ENCODE peak calls at places on chromosomes 7 and 10, in four cellular contexts. One of them, this sample, is unnamed.

GRCh38 chr7:157540020-157540419 is 203.2 kb downstream of the DNAJB6 start:
- DNase-seq in K562: no peak
- DNase-seq in H1: no peak
- DNase-seq in SK-N-SH: no peak
- DNase-seq in this sample: peak; percentile 1

GRCh38 chr7:52261052-52261451 is 774.4 kb upstream of the POM121L12 start:
- DNase-seq in SK-N-SH: no peak
- DNase-seq in H1: no peak
- DNase-seq in K562: no peak
- DNase-seq in this sample: no peak

GRCh38 chr7:151223728-151224127 is 3.3 kb downstream of the ABCF2 start:
- DNase-seq in SK-N-SH: no peak
- DNase-seq in H1: no peak
- DNase-seq in K562: no peak
- DNase-seq in this sample: no peak

GRCh38 chr7:43260980-43261878 is 148.8 kb downstream of the HECW1 start:
- DNase-seq in SK-N-SH: peak; percentile 81
- DNase-seq in K562: peak; percentile 56
- DNase-seq in H1: peak; percentile 72
- DNase-seq in this sample: peak; percentile 85

GRCh38 chr7:117085769-117086463 is 132.6 kb downstream of the ST7 start:
- DNase-seq in H1: no peak
- DNase-seq in SK-N-SH: no peak
- DNase-seq in K562: no peak
- DNase-seq in this sample: no peak

GRCh38 chr10:32207544-32207943 is 139.4 kb downstream of the EPC1 start:
- DNase-seq in H1: no peak
- DNase-seq in SK-N-SH: peak; percentile 42
- DNase-seq in K562: peak; percentile 57
- DNase-seq in this sample: peak; percentile 57

GRCh38 chr10:1776127-1776662 is 38.9 kb upstream of the ADARB2 start:
- DNase-seq in K562: no peak
- DNase-seq in H1: no peak
- DNase-seq in SK-N-SH: no peak
- DNase-seq in this sample: no peak

GRCh38 chr10:74208081-74208480 is 57.1 kb downstream of the ADK start:
- DNase-seq in K562: no peak
- DNase-seq in SK-N-SH: no peak
- DNase-seq in H1: no peak
- DNase-seq in this sample: peak; percentile 47

GRCh38 chr10:77325233-77325537 is 312.4 kb downstream of the KCNMA1 start:
- DNase-seq in SK-N-SH: no peak
- DNase-seq in H1: no peak
- DNase-seq in K562: no peak
- DNase-seq in this sample: no peak

GRCh38 chr7:5594616-5595544 is 171.2 kb upstream of the TNRC18 start:
- DNase-seq in SK-N-SH: peak; percentile 65
- DNase-seq in K562: no peak
- DNase-seq in H1: no peak
- DNase-seq in this sample: peak; percentile 74

GRCh38 chr10:97127960-97128850 is 57.6 kb downstream of the SLIT1 start:
- DNase-seq in K562: no peak
- DNase-seq in H1: no peak
- DNase-seq in SK-N-SH: peak; percentile 60
- DNase-seq in this sample: no peak

GRCh38 chr10:27998178-27998953 is 513 bp downstream of the ODAD2 start:
- DNase-seq in SK-N-SH: peak; percentile 9
- DNase-seq in H1: no peak
- DNase-seq in K562: no peak
- DNase-seq in this sample: peak; percentile 73

GRCh38 chr7:142790565-142790964 is 19.8 kb downstream of the PRSS2 start:
- DNase-seq in H1: no peak
- DNase-seq in SK-N-SH: no peak
- DNase-seq in K562: no peak
- DNase-seq in this sample: no peak

GRCh38 chr10:61907587-61907986 is 6.1 kb downstream of the ARID5B start:
- DNase-seq in K562: no peak
- DNase-seq in H1: no peak
- DNase-seq in SK-N-SH: no peak
- DNase-seq in this sample: no peak

GRCh38 chr10:67788028-67788886 is 49.7 kb downstream of the DNAJC12 start:
- DNase-seq in SK-N-SH: peak; percentile 37
- DNase-seq in H1: peak; percentile 56
- DNase-seq in K562: peak; percentile 89
- DNase-seq in this sample: peak; percentile 92

GRCh38 chr7:114466911-114467310 is 52.3 kb downstream of the FOXP2 start:
- DNase-seq in SK-N-SH: no peak
- DNase-seq in H1: no peak
- DNase-seq in K562: no peak
- DNase-seq in this sample: no peak

GRCh38 chr10:132882069-132882468 is 60.3 kb downstream of the CFAP46 start:
- DNase-seq in SK-N-SH: no peak
- DNase-seq in H1: no peak
- DNase-seq in K562: no peak
- DNase-seq in this sample: peak; percentile 3

GRCh38 chr7:55476071-55476803 is 96.1 kb downstream of the VOPP1 start:
- DNase-seq in K562: no peak
- DNase-seq in H1: no peak
- DNase-seq in SK-N-SH: no peak
- DNase-seq in this sample: no peak

GRCh38 chr10:13961096-13961495 is 369.6 kb downstream of the FRMD4A start:
- DNase-seq in SK-N-SH: no peak
- DNase-seq in K562: no peak
- DNase-seq in H1: no peak
- DNase-seq in this sample: no peak

GRCh38 chr7:10977113-10977512 is 3.4 kb downstream of the PHF14 start:
- DNase-seq in H1: no peak
- DNase-seq in SK-N-SH: no peak
- DNase-seq in K562: no peak
- DNase-seq in this sample: no peak

GRCh38 chr7:115600196-115600595 is 430.4 kb downstream of the TFEC start:
- DNase-seq in SK-N-SH: no peak
- DNase-seq in H1: no peak
- DNase-seq in K562: no peak
- DNase-seq in this sample: no peak

GRCh38 chr7:136009488-136010079 is 32.4 kb upstream of the MTPN start:
- DNase-seq in SK-N-SH: peak; percentile 55
- DNase-seq in H1: no peak
- DNase-seq in K562: peak; percentile 58
- DNase-seq in this sample: no peak

GRCh38 chr10:21496285-21497176 is 29.0 kb downstream of the SKIDA1 start:
- DNase-seq in K562: peak; percentile 66
- DNase-seq in SK-N-SH: peak; percentile 81
- DNase-seq in H1: no peak
- DNase-seq in this sample: peak; percentile 53

GRCh38 chr7:91634485-91635177 is 245.9 kb downstream of the MTERF1 start:
- DNase-seq in K562: no peak
- DNase-seq in H1: no peak
- DNase-seq in SK-N-SH: no peak
- DNase-seq in this sample: no peak

GRCh38 chr7:4134204-4134603 is 547.9 kb upstream of the FOXK1 start:
- DNase-seq in K562: no peak
- DNase-seq in H1: no peak
- DNase-seq in SK-N-SH: no peak
- DNase-seq in this sample: no peak

GRCh38 chr10:101354584-101355070 is 662 bp downstream of the BTRC start:
- DNase-seq in H1: no peak
- DNase-seq in SK-N-SH: no peak
- DNase-seq in K562: no peak
- DNase-seq in this sample: no peak

GRCh38 chr7:418636-419280 is 100.9 kb downstream of the PDGFA start:
- DNase-seq in K562: no peak
- DNase-seq in SK-N-SH: peak; percentile 29
- DNase-seq in H1: no peak
- DNase-seq in this sample: no peak

GRCh38 chr7:107213193-107213788 is 44.5 kb downstream of the HBP1 start:
- DNase-seq in H1: no peak
- DNase-seq in SK-N-SH: no peak
- DNase-seq in K562: no peak
- DNase-seq in this sample: peak; percentile 34

GRCh38 chr10:86955501-86956194 is 1.8 kb downstream of the MMRN2 start:
- DNase-seq in K562: no peak
- DNase-seq in SK-N-SH: no peak
- DNase-seq in H1: no peak
- DNase-seq in this sample: no peak

GRCh38 chr10:132448248-132448731 is 51.3 kb downstream of the PWWP2B start:
- DNase-seq in SK-N-SH: peak; percentile 86
- DNase-seq in K562: peak; percentile 81
- DNase-seq in H1: no peak
- DNase-seq in this sample: peak; percentile 84

GRCh38 chr7:131385039-131385605 is 57.4 kb downstream of the MKLN1 start:
- DNase-seq in H1: no peak
- DNase-seq in SK-N-SH: no peak
- DNase-seq in K562: no peak
- DNase-seq in this sample: no peak

GRCh38 chr7:2553108-2553507 is 2.2 kb downstream of the BRAT1 start:
- DNase-seq in K562: no peak
- DNase-seq in SK-N-SH: no peak
- DNase-seq in H1: no peak
- DNase-seq in this sample: no peak

GRCh38 chr7:30874656-30875317 is 36.9 kb upstream of the AQP1 start:
- DNase-seq in SK-N-SH: no peak
- DNase-seq in K562: no peak
- DNase-seq in H1: no peak
- DNase-seq in this sample: no peak

GRCh38 chr10:85612378-85612775 is 754.2 kb downstream of the GRID1 start:
- DNase-seq in SK-N-SH: no peak
- DNase-seq in K562: no peak
- DNase-seq in H1: no peak
- DNase-seq in this sample: no peak

GRCh38 chr10:28841625-28842024 is 164.3 kb downstream of the BAMBI start:
- DNase-seq in SK-N-SH: no peak
- DNase-seq in H1: no peak
- DNase-seq in K562: no peak
- DNase-seq in this sample: no peak

GRCh38 chr10:31769564-31769963 is 159.1 kb downstream of the ARHGAP12 start:
- DNase-seq in H1: no peak
- DNase-seq in K562: no peak
- DNase-seq in SK-N-SH: no peak
- DNase-seq in this sample: no peak

GRCh38 chr7:44292876-44293560 is 32.4 kb downstream of the CAMK2B start:
- DNase-seq in K562: no peak
- DNase-seq in H1: no peak
- DNase-seq in SK-N-SH: no peak
- DNase-seq in this sample: peak; percentile 2

GRCh38 chr10:5449823-5450222 is 37.5 kb downstream of the NET1 start:
- DNase-seq in H1: no peak
- DNase-seq in SK-N-SH: no peak
- DNase-seq in K562: peak; percentile 37
- DNase-seq in this sample: no peak

GRCh38 chr10:69721690-69722310 is 79.9 kb upstream of the COL13A1 start:
- DNase-seq in SK-N-SH: no peak
- DNase-seq in K562: no peak
- DNase-seq in H1: no peak
- DNase-seq in this sample: no peak
- TF ChIP-seq MAX in SK-N-SH: no peak
- TF ChIP-seq MAX in K562: no peak
- TF ChIP-seq MAX in H1: no peak
- TF ChIP-seq MAX in this sample: no peak

GRCh38 chr10:112711366-112711765 is 238.7 kb upstream of the TCF7L2 start:
- DNase-seq in H1: no peak
- DNase-seq in K562: no peak
- DNase-seq in SK-N-SH: no peak
- DNase-seq in this sample: no peak
- TF ChIP-seq TEAD4 in H1: no peak
- TF ChIP-seq TEAD4 in K562: no peak
- TF ChIP-seq TEAD4 in SK-N-SH: no peak
- TF ChIP-seq TEAD4 in this sample: no peak

DNA sequence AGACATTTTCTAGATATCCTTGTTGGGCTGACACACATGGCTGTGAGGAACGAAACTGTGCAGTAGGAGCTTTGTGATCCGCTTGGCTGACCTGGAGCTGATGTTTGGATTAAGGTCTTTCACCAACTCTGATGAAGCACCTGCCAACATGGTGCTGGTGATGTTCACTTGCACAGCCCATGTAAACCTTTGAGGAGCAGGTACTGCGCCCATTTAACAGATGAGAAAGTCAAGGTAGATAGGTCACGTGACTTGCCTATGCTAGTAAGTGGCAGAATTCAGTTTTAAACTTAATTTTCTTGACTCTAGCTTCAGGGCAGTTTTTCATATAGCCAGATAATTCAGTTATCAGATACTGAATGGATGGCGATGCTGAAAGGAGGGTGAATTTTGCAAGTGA is 351.9 kb downstream of the RPS24 start:
- DNase-seq in H1: no peak
- DNase-seq in K562: no peak
- DNase-seq in SK-N-SH: no peak
- DNase-seq in this sample: no peak
- TF ChIP-seq MAX in H1: no peak
- TF ChIP-seq MAX in K562: no peak
- TF ChIP-seq MAX in SK-N-SH: no peak
- TF ChIP-seq MAX in this sample: no peak

GRCh38 chr10:102552533-102552932 is 48.8 kb downstream of the SUFU start:
- DNase-seq in K562: no peak
- DNase-seq in SK-N-SH: peak; percentile 34
- DNase-seq in H1: no peak
- DNase-seq in this sample: no peak

GRCh38 chr10:102553771-102554170 is 50.0 kb downstream of the SUFU start:
- DNase-seq in H1: no peak
- DNase-seq in SK-N-SH: no peak
- DNase-seq in K562: no peak
- DNase-seq in this sample: no peak

GRCh38 chr10:102554531-102554930 is 50.8 kb downstream of the SUFU start:
- DNase-seq in K562: no peak
- DNase-seq in H1: no peak
- DNase-seq in SK-N-SH: no peak
- DNase-seq in this sample: no peak

GRCh38 chr10:102557569-102557968 is 53.8 kb downstream of the SUFU start:
- DNase-seq in K562: no peak
- DNase-seq in SK-N-SH: no peak
- DNase-seq in H1: no peak
- DNase-seq in this sample: no peak

DNA sequence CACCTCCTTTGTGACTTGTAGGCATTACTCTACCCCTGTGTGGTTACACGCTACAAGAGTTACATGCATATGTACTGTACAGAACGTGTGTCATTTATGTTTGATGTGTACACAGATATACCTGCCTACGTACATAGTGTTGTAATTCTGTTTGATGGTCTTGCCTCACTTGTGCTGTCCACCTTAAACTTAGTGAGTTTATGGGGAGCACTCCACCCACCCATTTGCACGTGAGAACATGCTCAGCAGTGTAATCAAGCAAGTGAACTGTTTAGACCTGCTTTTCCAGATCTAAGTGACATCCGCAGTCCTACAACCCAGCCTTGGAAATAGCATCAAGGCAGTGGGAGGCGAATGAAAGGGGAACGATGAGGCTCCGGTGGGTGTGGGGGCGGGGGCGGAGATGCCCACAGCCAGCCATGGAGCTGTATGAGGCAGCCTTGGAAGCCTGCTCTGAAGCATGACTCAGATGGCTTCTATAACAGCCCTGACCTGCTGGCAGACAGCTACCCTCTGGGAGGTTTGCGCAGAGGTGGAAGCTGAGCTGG is 52.1 kb downstream of the SUFU start:
- DNase-seq in K562: no peak
- DNase-seq in H1: no peak
- DNase-seq in SK-N-SH: no peak
- DNase-seq in this sample: no peak
- TF ChIP-seq TEAD4 in K562: no peak
- TF ChIP-seq TEAD4 in H1: no peak
- TF ChIP-seq TEAD4 in SK-N-SH: no peak
- TF ChIP-seq TEAD4 in this sample: no peak